ENCODE peak calls at places on chromosomes 11 and 22, in seven cellular contexts. K, C, E, X, T, O and J are unnamed samples.

GRCh38 chr22:40525250-40525884 is 111.2 kb downstream of the MRTFA start:
- DNase-seq in K (peak), C (peak), X (peak), E (peak), T (peak), O (peak), J (peak)

GRCh38 chr11:6406370-6406769 is 12.5 kb downstream of the APBB1 start:
- DNase-seq in K (no peak), T (no peak), O (no peak), X (no peak), E (no peak), C (no peak), J (no peak)

GRCh38 chr11:134236834-134237556 is 12.5 kb downstream of the VPS26B start:
- DNase-seq in O (no peak), C (no peak), T (no peak), E (no peak), K (no peak), X (no peak), J (no peak)

GRCh38 chr22:38864361-38865191 is 7.4 kb downstream of the CBX6 start:
- DNase-seq in E (no peak), C (no peak), K (no peak), X (no peak), T (no peak), O (no peak), J (no peak)

GRCh38 chr11:13463779-13464290 is 813 bp upstream of the BTBD10 start:
- DNase-seq in X (peak), E (no peak), K (no peak), O (no peak), C (no peak), T (no peak), J (no peak)

GRCh38 chr11:12330491-12331231 is 46.7 kb upstream of the PARVA start:
- DNase-seq in C (no peak), O (peak), K (no peak), X (no peak), E (no peak), T (no peak), J (no peak)

GRCh38 chr11:107563702-107564101 is 1.8 kb downstream of the ALKBH8 start:
- DNase-seq in C (peak), T (peak), K (peak), X (peak), O (peak), E (no peak), J (peak)

GRCh38 chr11:44860967-44861828 is 89.5 kb downstream of the TP53I11 start:
- DNase-seq in X (no peak), O (no peak), E (no peak), C (no peak), K (no peak), T (no peak), J (no peak)

GRCh38 chr11:126419801-126420729 is 64.6 kb downstream of the ST3GAL4 start:
- DNase-seq in T (peak), K (no peak), E (no peak), C (peak), X (no peak), O (no peak), J (no peak)

GRCh38 chr22:44277404-44278135 is 35.2 kb downstream of the SHISAL1 start:
- DNase-seq in E (no peak), O (no peak), T (no peak), C (no peak), K (no peak), X (no peak), J (no peak)

GRCh38 chr11:113578164-113578455 is 102.9 kb upstream of the DRD2 start:
- DNase-seq in C (no peak), K (no peak), X (no peak), T (no peak), O (no peak), E (no peak), J (no peak)

GRCh38 chr11:34960277-34960676 is 43.9 kb downstream of the PDHX start:
- DNase-seq in K (no peak), T (no peak), E (no peak), C (no peak), O (no peak), X (no peak), J (no peak)

GRCh38 chr22:35984776-35985175 is 43.8 kb downstream of the RBFOX2 start:
- DNase-seq in T (no peak), X (no peak), C (no peak), K (no peak), O (no peak), E (no peak), J (no peak)

GRCh38 chr22:37212174-37212906 is at the start of gene SSTR3:
- DNase-seq in E (peak), O (no peak), K (no peak), C (no peak), X (no peak), T (no peak), J (no peak)

GRCh38 chr11:81112718-81113117 is 1620.9 kb downstream of the FAM181B start:
- DNase-seq in K (no peak), C (no peak), T (no peak), X (no peak), O (no peak), E (no peak), J (no peak)

GRCh38 chr11:2261436-2262230 is 8.8 kb downstream of the ASCL2 start:
- DNase-seq in C (no peak), T (no peak), K (no peak), E (no peak), O (no peak), X (no peak), J (no peak)

GRCh38 chr22:17486719-17487118 is 76.6 kb upstream of the SLC25A18 start:
- DNase-seq in T (no peak), E (no peak), C (no peak), O (no peak), K (no peak), X (no peak), J (no peak)

GRCh38 chr22:49298834-49299750 is 528.6 kb downstream of the BRD1 start:
- DNase-seq in C (no peak), X (no peak), O (no peak), E (no peak), T (no peak), K (no peak), J (no peak)

GRCh38 chr11:69468236-69468635 is 13.2 kb upstream of the LINC01488 start:
- DNase-seq in E (no peak), C (no peak), X (no peak), O (no peak), K (no peak), T (no peak), J (no peak)

GRCh38 chr11:5524756-5525155 is 8.3 kb upstream of the UBQLNL start:
- DNase-seq in T (no peak), X (no peak), E (no peak), O (no peak), K (peak), C (no peak), J (no peak)

GRCh38 chr22:40024201-40025061 is 29.7 kb downstream of the FAM83F start:
- DNase-seq in X (peak), T (peak), E (peak), C (peak), O (peak), K (peak), J (peak)

GRCh38 chr11:59643390-59643789 is 25.4 kb downstream of the PATL1 start:
- DNase-seq in X (no peak), C (no peak), E (no peak), K (no peak), T (no peak), O (no peak), J (no peak)

GRCh38 chr11:130652671-130653335 is 204.4 kb downstream of the ADAMTS15 start:
- DNase-seq in T (no peak), E (no peak), O (no peak), K (peak), C (no peak), X (no peak), J (peak)

GRCh38 chr11:504053-504993 is 2.7 kb downstream of the RNH1 start:
- DNase-seq in O (no peak), T (no peak), E (no peak), C (no peak), X (peak), K (no peak), J (peak)

GRCh38 chr11:134386945-134387344 is 25.1 kb downstream of the B3GAT1 start:
- DNase-seq in K (no peak), T (no peak), O (no peak), E (no peak), C (peak), X (no peak), J (no peak)

GRCh38 chr11:23359297-23359696 is 499.0 kb upstream of the CCDC179 start:
- DNase-seq in E (no peak), K (peak), C (no peak), O (no peak), T (no peak), X (no peak), J (peak)

GRCh38 chr11:125331357-125331756 is 164.7 kb downstream of the FEZ1 start:
- DNase-seq in T (no peak), X (no peak), O (no peak), K (no peak), C (no peak), E (no peak), J (no peak)

GRCh38 chr11:69009441-69010211 is 3.4 kb downstream of the MRGPRF start:
- DNase-seq in T (no peak), K (no peak), O (no peak), E (no peak), C (no peak), X (no peak), J (no peak)

GRCh38 chr11:35014352-35014751 is 97.9 kb downstream of the PDHX start:
- DNase-seq in E (no peak), K (peak), C (no peak), T (no peak), X (no peak), O (no peak), J (peak)

GRCh38 chr11:83219095-83219494 is 25.6 kb downstream of the ANKRD42 start:
- DNase-seq in C (no peak), O (no peak), K (no peak), X (no peak), E (peak), T (no peak), J (no peak)

GRCh38 chr11:26703792-26704191 is 18.1 kb downstream of the SLC5A12 start:
- DNase-seq in O (no peak), T (no peak), E (no peak), X (no peak), C (no peak), K (no peak), J (no peak)